ENCODE peak calls at places on chromosomes 2 and 18, in nine cellular contexts. One of them, this sample, is unnamed.

GRCh38 chr2:15667579-15668556 is 76.2 kb downstream of the DDX1 start:
- DNase-seq in right cardiac atrium: no peak
- DNase-seq in psoas muscle: no peak
- DNase-seq in body of pancreas: no peak
- DNase-seq in astrocyte: peak
- DNase-seq in CD8-positive, alpha-beta T cell: no peak
- DNase-seq in HFF-Myc: no peak
- DNase-seq in neural progenitor cell: no peak
- DNase-seq in HCT116: no peak
- DNase-seq in this sample: no peak

GRCh38 chr18:48022531-48023330 is 92.3 kb upstream of the SMAD2 start:
- DNase-seq in right cardiac atrium: peak
- DNase-seq in psoas muscle: no peak
- DNase-seq in body of pancreas: peak
- DNase-seq in astrocyte: peak
- DNase-seq in CD8-positive, alpha-beta T cell: no peak
- DNase-seq in HFF-Myc: no peak
- DNase-seq in neural progenitor cell: peak
- DNase-seq in HCT116: peak
- DNase-seq in this sample: peak

GRCh38 chr2:112156152-112156986 is 18.2 kb downstream of the FBLN7 start:
- DNase-seq in right cardiac atrium: no peak
- DNase-seq in psoas muscle: no peak
- DNase-seq in body of pancreas: no peak
- DNase-seq in astrocyte: peak
- DNase-seq in CD8-positive, alpha-beta T cell: peak
- DNase-seq in HFF-Myc: no peak
- DNase-seq in neural progenitor cell: peak
- DNase-seq in HCT116: no peak
- DNase-seq in this sample: peak

GRCh38 chr18:59617468-59617932 is 79.7 kb downstream of the CCBE1 start:
- DNase-seq in right cardiac atrium: no peak
- DNase-seq in psoas muscle: no peak
- DNase-seq in body of pancreas: no peak
- DNase-seq in astrocyte: peak
- DNase-seq in CD8-positive, alpha-beta T cell: no peak
- DNase-seq in HFF-Myc: no peak
- DNase-seq in neural progenitor cell: no peak
- DNase-seq in HCT116: no peak
- DNase-seq in this sample: no peak

GRCh38 chr2:79219383-79219988 is 59.9 kb upstream of the REG3A start:
- DNase-seq in right cardiac atrium: no peak
- DNase-seq in psoas muscle: no peak
- DNase-seq in body of pancreas: peak
- DNase-seq in astrocyte: peak
- DNase-seq in CD8-positive, alpha-beta T cell: no peak
- DNase-seq in HFF-Myc: peak
- DNase-seq in neural progenitor cell: peak
- DNase-seq in HCT116: no peak
- DNase-seq in this sample: peak

GRCh38 chr2:217331577-217332139 is 471.8 kb upstream of the TNP1 start:
- DNase-seq in right cardiac atrium: no peak
- DNase-seq in psoas muscle: no peak
- DNase-seq in body of pancreas: peak
- DNase-seq in astrocyte: peak
- DNase-seq in CD8-positive, alpha-beta T cell: no peak
- DNase-seq in HFF-Myc: peak
- DNase-seq in neural progenitor cell: no peak
- DNase-seq in HCT116: no peak
- DNase-seq in this sample: no peak

GRCh38 chr2:236172866-236173733 is 4.9 kb upstream of the GBX2 start:
- DNase-seq in right cardiac atrium: no peak
- DNase-seq in psoas muscle: no peak
- DNase-seq in body of pancreas: no peak
- DNase-seq in astrocyte: no peak
- DNase-seq in CD8-positive, alpha-beta T cell: no peak
- DNase-seq in HFF-Myc: no peak
- DNase-seq in neural progenitor cell: peak
- DNase-seq in HCT116: no peak
- DNase-seq in this sample: no peak

GRCh38 chr2:235206399-235206798 is 254.6 kb downstream of the SH3BP4 start:
- DNase-seq in right cardiac atrium: no peak
- DNase-seq in psoas muscle: no peak
- DNase-seq in body of pancreas: no peak
- DNase-seq in astrocyte: no peak
- DNase-seq in CD8-positive, alpha-beta T cell: no peak
- DNase-seq in HFF-Myc: no peak
- DNase-seq in neural progenitor cell: no peak
- DNase-seq in HCT116: no peak
- DNase-seq in this sample: no peak

GRCh38 chr2:132923787-132924186 is 253.8 kb upstream of the LYPD1 start:
- DNase-seq in right cardiac atrium: no peak
- DNase-seq in psoas muscle: no peak
- DNase-seq in body of pancreas: no peak
- DNase-seq in astrocyte: peak
- DNase-seq in CD8-positive, alpha-beta T cell: no peak
- DNase-seq in HFF-Myc: no peak
- DNase-seq in neural progenitor cell: no peak
- DNase-seq in HCT116: no peak
- DNase-seq in this sample: no peak

GRCh38 chr2:5672749-5673147 is 19.4 kb upstream of the SOX11 start:
- DNase-seq in right cardiac atrium: no peak
- DNase-seq in psoas muscle: no peak
- DNase-seq in body of pancreas: no peak
- DNase-seq in astrocyte: no peak
- DNase-seq in CD8-positive, alpha-beta T cell: no peak
- DNase-seq in HFF-Myc: no peak
- DNase-seq in neural progenitor cell: no peak
- DNase-seq in HCT116: no peak
- DNase-seq in this sample: no peak

GRCh38 chr18:33700513-33700976 is 122.5 kb downstream of the ASXL3 start:
- DNase-seq in right cardiac atrium: no peak
- DNase-seq in psoas muscle: no peak
- DNase-seq in body of pancreas: no peak
- DNase-seq in astrocyte: no peak
- DNase-seq in CD8-positive, alpha-beta T cell: no peak
- DNase-seq in HFF-Myc: no peak
- DNase-seq in neural progenitor cell: no peak
- DNase-seq in HCT116: no peak
- DNase-seq in this sample: no peak

GRCh38 chr2:46862430-46862829 is 53.2 kb downstream of the MCFD2 start:
- DNase-seq in right cardiac atrium: no peak
- DNase-seq in psoas muscle: no peak
- DNase-seq in body of pancreas: no peak
- DNase-seq in astrocyte: no peak
- DNase-seq in CD8-positive, alpha-beta T cell: no peak
- DNase-seq in HFF-Myc: no peak
- DNase-seq in neural progenitor cell: no peak
- DNase-seq in HCT116: no peak
- DNase-seq in this sample: no peak

GRCh38 chr18:59423251-59423650 is 64.2 kb upstream of the LMAN1 start:
- DNase-seq in right cardiac atrium: no peak
- DNase-seq in psoas muscle: no peak
- DNase-seq in body of pancreas: no peak
- DNase-seq in astrocyte: no peak
- DNase-seq in CD8-positive, alpha-beta T cell: no peak
- DNase-seq in HFF-Myc: no peak
- DNase-seq in neural progenitor cell: no peak
- DNase-seq in HCT116: no peak
- DNase-seq in this sample: no peak

GRCh38 chr2:194395818-194396217 is 1261.2 kb upstream of the SLC39A10 start:
- DNase-seq in right cardiac atrium: no peak
- DNase-seq in psoas muscle: no peak
- DNase-seq in body of pancreas: no peak
- DNase-seq in astrocyte: no peak
- DNase-seq in CD8-positive, alpha-beta T cell: no peak
- DNase-seq in HFF-Myc: no peak
- DNase-seq in neural progenitor cell: no peak
- DNase-seq in HCT116: no peak
- DNase-seq in this sample: no peak

GRCh38 chr2:15776992-15777702 is 163.2 kb upstream of the MYCN start:
- DNase-seq in right cardiac atrium: no peak
- DNase-seq in psoas muscle: no peak
- DNase-seq in body of pancreas: no peak
- DNase-seq in astrocyte: no peak
- DNase-seq in CD8-positive, alpha-beta T cell: no peak
- DNase-seq in HFF-Myc: no peak
- DNase-seq in neural progenitor cell: no peak
- DNase-seq in HCT116: no peak
- DNase-seq in this sample: no peak

GRCh38 chr18:8662574-8663255 is 42.6 kb upstream of the MTCL1 start:
- DNase-seq in right cardiac atrium: no peak
- DNase-seq in psoas muscle: no peak
- DNase-seq in body of pancreas: no peak
- DNase-seq in astrocyte: no peak
- DNase-seq in CD8-positive, alpha-beta T cell: no peak
- DNase-seq in HFF-Myc: no peak
- DNase-seq in neural progenitor cell: no peak
- DNase-seq in HCT116: no peak
- DNase-seq in this sample: no peak

GRCh38 chr2:162327134-162327769 is 8.8 kb upstream of the IFIH1 start:
- DNase-seq in right cardiac atrium: no peak
- DNase-seq in psoas muscle: no peak
- DNase-seq in body of pancreas: no peak
- DNase-seq in astrocyte: no peak
- DNase-seq in CD8-positive, alpha-beta T cell: peak
- DNase-seq in HFF-Myc: no peak
- DNase-seq in neural progenitor cell: peak
- DNase-seq in HCT116: no peak
- DNase-seq in this sample: no peak

GRCh38 chr18:71388148-71388547 is 1099.3 kb downstream of the SOCS6 start:
- DNase-seq in right cardiac atrium: no peak
- DNase-seq in psoas muscle: no peak
- DNase-seq in body of pancreas: no peak
- DNase-seq in astrocyte: no peak
- DNase-seq in CD8-positive, alpha-beta T cell: no peak
- DNase-seq in HFF-Myc: no peak
- DNase-seq in neural progenitor cell: no peak
- DNase-seq in HCT116: no peak
- DNase-seq in this sample: no peak

DNA sequence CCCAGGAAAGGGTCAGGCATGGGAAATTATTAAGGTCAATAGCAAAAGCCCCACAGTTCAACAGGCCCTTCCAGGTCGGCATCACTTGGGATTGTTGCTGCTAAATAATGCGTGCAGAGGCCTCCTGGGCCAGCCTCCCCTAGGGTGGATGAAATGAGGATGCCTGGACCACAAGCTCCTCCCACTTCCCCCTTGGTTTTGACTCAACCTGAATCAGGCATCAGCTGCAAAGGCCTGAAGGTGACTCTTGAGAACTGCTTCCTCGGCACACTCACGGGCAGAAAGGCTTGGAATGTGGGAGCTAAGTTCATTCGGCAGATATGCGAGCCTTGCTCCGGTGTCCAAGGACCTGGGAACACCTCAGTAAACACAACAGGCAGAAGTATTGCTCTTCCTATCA is 69.3 kb downstream of the MBP start:
- DNase-seq in right cardiac atrium: no peak
- DNase-seq in psoas muscle: no peak
- DNase-seq in body of pancreas: no peak
- DNase-seq in astrocyte: peak
- DNase-seq in CD8-positive, alpha-beta T cell: peak
- DNase-seq in HFF-Myc: no peak
- DNase-seq in neural progenitor cell: no peak
- DNase-seq in HCT116: no peak
- DNase-seq in this sample: peak
- H3K4me3 ChIP-seq in right cardiac atrium: no peak
- H3K4me3 ChIP-seq in psoas muscle: no peak
- H3K4me3 ChIP-seq in body of pancreas: no peak
- H3K4me3 ChIP-seq in astrocyte: no peak
- H3K4me3 ChIP-seq in CD8-positive, alpha-beta T cell: no peak
- H3K4me3 ChIP-seq in HFF-Myc: no peak
- H3K4me3 ChIP-seq in neural progenitor cell: no peak
- H3K4me3 ChIP-seq in HCT116: no peak
- H3K4me3 ChIP-seq in this sample: peak

DNA sequence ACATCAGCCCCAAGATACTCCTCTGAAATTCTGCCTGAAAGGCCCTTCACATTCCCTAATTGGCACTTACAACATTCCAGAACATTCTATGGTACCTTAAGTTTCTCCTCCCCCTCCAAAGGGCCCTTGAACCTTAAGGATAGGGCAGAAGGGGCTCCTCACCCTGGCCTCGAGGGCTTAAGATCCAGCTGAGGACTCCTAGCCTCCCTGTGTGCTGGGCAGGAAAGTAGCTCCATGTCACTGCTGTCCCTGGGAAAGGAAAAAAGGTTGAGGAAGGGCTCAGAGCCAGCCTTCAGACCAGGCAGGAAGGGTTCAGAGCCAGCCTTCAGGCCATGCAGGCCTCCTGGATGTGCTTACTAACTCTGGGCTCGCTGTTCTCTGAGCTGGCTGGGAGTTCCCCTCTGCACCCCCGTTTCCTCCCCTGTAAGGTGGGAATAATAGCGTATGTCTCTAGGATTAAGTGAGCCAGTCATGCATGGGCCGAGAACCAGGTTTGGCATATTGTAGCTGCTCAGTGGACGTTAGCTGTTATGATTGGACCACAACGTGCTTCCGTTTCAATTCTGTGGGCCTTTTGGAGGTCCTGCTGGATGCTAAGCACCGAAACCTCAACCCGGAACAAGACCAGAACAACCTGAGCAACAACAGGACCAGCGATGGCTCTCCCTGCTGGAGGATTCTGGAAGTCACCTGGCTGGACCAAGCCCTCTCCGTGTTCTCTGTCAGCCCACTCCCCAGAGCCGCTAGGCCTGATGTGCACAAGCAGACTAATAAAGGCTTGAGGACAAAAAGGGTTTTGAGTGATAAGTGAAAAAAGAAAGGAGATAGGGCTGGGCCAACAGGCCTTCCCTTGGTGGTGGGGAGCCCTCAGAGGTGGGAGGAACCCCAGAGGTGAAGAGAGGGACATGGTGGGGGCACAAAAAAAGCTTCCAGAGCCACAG is 1.0 kb upstream of the B3GNT7 start:
- DNase-seq in right cardiac atrium: peak
- DNase-seq in psoas muscle: no peak
- DNase-seq in body of pancreas: peak
- DNase-seq in astrocyte: no peak
- DNase-seq in CD8-positive, alpha-beta T cell: no peak
- DNase-seq in HFF-Myc: no peak
- DNase-seq in neural progenitor cell: peak
- DNase-seq in HCT116: no peak
- DNase-seq in this sample: no peak
- H3K4me3 ChIP-seq in right cardiac atrium: no peak
- H3K4me3 ChIP-seq in psoas muscle: no peak
- H3K4me3 ChIP-seq in body of pancreas: peak
- H3K4me3 ChIP-seq in astrocyte: no peak
- H3K4me3 ChIP-seq in CD8-positive, alpha-beta T cell: no peak
- H3K4me3 ChIP-seq in HFF-Myc: no peak
- H3K4me3 ChIP-seq in neural progenitor cell: no peak
- H3K4me3 ChIP-seq in HCT116: peak
- H3K4me3 ChIP-seq in this sample: no peak

GRCh38 chr2:74201196-74201595 is 2.8 kb downstream of the MTHFD2 start:
- DNase-seq in right cardiac atrium: no peak
- DNase-seq in psoas muscle: no peak
- DNase-seq in body of pancreas: no peak
- DNase-seq in astrocyte: no peak
- DNase-seq in CD8-positive, alpha-beta T cell: no peak
- DNase-seq in HFF-Myc: no peak
- DNase-seq in neural progenitor cell: no peak
- DNase-seq in HCT116: no peak
- DNase-seq in this sample: no peak
- H3K4me3 ChIP-seq in right cardiac atrium: no peak
- H3K4me3 ChIP-seq in psoas muscle: peak
- H3K4me3 ChIP-seq in body of pancreas: no peak
- H3K4me3 ChIP-seq in astrocyte: no peak
- H3K4me3 ChIP-seq in CD8-positive, alpha-beta T cell: no peak
- H3K4me3 ChIP-seq in HFF-Myc: peak
- H3K4me3 ChIP-seq in neural progenitor cell: no peak
- H3K4me3 ChIP-seq in HCT116: no peak
- H3K4me3 ChIP-seq in this sample: no peak

GRCh38 chr2:221747289-221747972 is 175.3 kb upstream of the EPHA4 start:
- DNase-seq in right cardiac atrium: no peak
- DNase-seq in psoas muscle: no peak
- DNase-seq in body of pancreas: no peak
- DNase-seq in astrocyte: no peak
- DNase-seq in CD8-positive, alpha-beta T cell: no peak
- DNase-seq in HFF-Myc: no peak
- DNase-seq in neural progenitor cell: no peak
- DNase-seq in HCT116: no peak
- DNase-seq in this sample: no peak
- H3K4me3 ChIP-seq in right cardiac atrium: no peak
- H3K4me3 ChIP-seq in psoas muscle: no peak
- H3K4me3 ChIP-seq in body of pancreas: no peak
- H3K4me3 ChIP-seq in astrocyte: no peak
- H3K4me3 ChIP-seq in CD8-positive, alpha-beta T cell: no peak
- H3K4me3 ChIP-seq in HFF-Myc: no peak
- H3K4me3 ChIP-seq in neural progenitor cell: no peak
- H3K4me3 ChIP-seq in HCT116: no peak
- H3K4me3 ChIP-seq in this sample: no peak